ENCODE peak calls at places on chromosome 10, in seven cellular contexts. W is suprapubic skin, G is heart right ventricle, O is pancreas, K is nephron progenitor cell, Y is ascending aorta, V is chondrocyte. C is an unnamed sample.

GRCh38 chr10:110448682-110449418 is 48.9 kb upstream of the DUSP5 start:
- DNase-seq in W (no peak), G (no peak), O (no peak), K (no peak), Y (no peak), V (no peak), C (no peak)

GRCh38 chr10:77582710-77583115 is 54.9 kb downstream of the KCNMA1 start:
- DNase-seq in W (no peak), G (no peak), O (peak), K (no peak), Y (no peak), V (no peak), C (no peak)

GRCh38 chr10:89392974-89393373 is 551 bp downstream of the IFIT1 start:
- DNase-seq in W (no peak), G (no peak), O (no peak), K (no peak), Y (no peak), V (no peak), C (no peak)

GRCh38 chr10:96690755-96691730 is 29.3 kb downstream of the PIK3AP1 start:
- DNase-seq in W (no peak), G (no peak), O (no peak), K (no peak), Y (no peak), V (no peak), C (no peak)

GRCh38 chr10:105042906-105043552 is 401.9 kb downstream of the SORCS3 start:
- DNase-seq in W (no peak), G (no peak), O (no peak), K (no peak), Y (no peak), V (no peak), C (no peak)

GRCh38 chr10:117271427-117271826 is 30.5 kb downstream of the SLC18A2 start:
- DNase-seq in W (no peak), G (no peak), O (no peak), K (no peak), Y (no peak), V (no peak), C (no peak)

GRCh38 chr10:26446258-26446657 is 8.1 kb downstream of the APBB1IP start:
- DNase-seq in W (no peak), G (no peak), O (no peak), K (no peak), Y (no peak), V (no peak), C (no peak)

GRCh38 chr10:102299873-102300272 is 54.5 kb downstream of the GBF1 start:
- DNase-seq in W (no peak), G (no peak), O (no peak), K (no peak), Y (no peak), V (no peak), C (no peak)

GRCh38 chr10:32299354-32299980 is 47.5 kb downstream of the EPC1 start:
- DNase-seq in W (no peak), G (no peak), O (no peak), K (no peak), Y (no peak), V (no peak), C (no peak)

GRCh38 chr10:119849031-119849789 is 23.4 kb downstream of the MCMBP start:
- DNase-seq in W (no peak), G (no peak), O (no peak), K (no peak), Y (no peak), V (no peak), C (no peak)

GRCh38 chr10:71324743-71325142 is 5.7 kb downstream of the SLC29A3 start:
- DNase-seq in W (no peak), G (no peak), O (no peak), K (no peak), Y (no peak), V (no peak), C (no peak)

GRCh38 chr10:118237930-118238329 is 104.2 kb downstream of the FAM204A start:
- DNase-seq in W (no peak), G (no peak), O (no peak), K (no peak), Y (no peak), V (no peak), C (no peak)

GRCh38 chr10:7457478-7458316 is 46.9 kb upstream of the SFMBT2 start:
- DNase-seq in W (no peak), G (no peak), O (no peak), K (no peak), Y (no peak), V (no peak), C (no peak)

GRCh38 chr10:104139221-104139620 is 17.2 kb downstream of the SFR1 start:
- DNase-seq in W (no peak), G (no peak), O (no peak), K (no peak), Y (no peak), V (no peak), C (no peak)

GRCh38 chr10:15526754-15527153 is 155.7 kb upstream of the FAM171A1 start:
- DNase-seq in W (no peak), G (no peak), O (no peak), K (no peak), Y (no peak), V (no peak), C (no peak)

GRCh38 chr10:15348579-15348978 is 22.5 kb downstream of the FAM171A1 start:
- DNase-seq in W (no peak), G (peak), O (no peak), K (no peak), Y (no peak), V (no peak), C (peak)

GRCh38 chr10:5081091-5081490 is 13.1 kb upstream of the AKR1C3 start:
- DNase-seq in W (no peak), G (no peak), O (no peak), K (no peak), Y (no peak), V (no peak), C (no peak)

GRCh38 chr10:71124921-71125748 is 87.2 kb upstream of the UNC5B start:
- DNase-seq in W (peak), G (peak), O (no peak), K (no peak), Y (no peak), V (no peak), C (no peak)

GRCh38 chr10:31823358-31823757 is 105.3 kb downstream of the ARHGAP12 start:
- DNase-seq in W (no peak), G (no peak), O (no peak), K (no peak), Y (no peak), V (no peak), C (no peak)

GRCh38 chr10:106942035-106942662 is 222.4 kb downstream of the SORCS1 start:
- DNase-seq in W (no peak), G (no peak), O (no peak), K (no peak), Y (no peak), V (no peak), C (no peak)

GRCh38 chr10:16967000-16967865 is 150.0 kb upstream of the RSU1 start:
- DNase-seq in W (no peak), G (no peak), O (no peak), K (no peak), Y (no peak), V (no peak), C (no peak)

GRCh38 chr10:116770281-116770680 is 27.9 kb upstream of the HSPA12A start:
- DNase-seq in W (peak), G (no peak), O (no peak), K (no peak), Y (no peak), V (no peak), C (no peak)

GRCh38 chr10:34335960-34336359 is 479.1 kb downstream of the PARD3 start:
- DNase-seq in W (no peak), G (no peak), O (no peak), K (no peak), Y (no peak), V (no peak), C (no peak)

GRCh38 chr10:114271779-114272167 is 32.7 kb downstream of the VWA2 start:
- DNase-seq in W (peak), G (no peak), O (no peak), K (no peak), Y (peak), V (no peak), C (no peak)

GRCh38 chr10:124802313-124802675 is 675 bp downstream of the ABRAXAS2 start:
- DNase-seq in W (no peak), G (no peak), O (no peak), K (no peak), Y (no peak), V (no peak), C (no peak)

GRCh38 chr10:871951-872403 is 59.5 kb downstream of the LARP4B start:
- DNase-seq in W (no peak), G (no peak), O (no peak), K (no peak), Y (no peak), V (no peak), C (no peak)

GRCh38 chr10:56348101-56348500 is 13.0 kb downstream of the ZWINT start:
- DNase-seq in W (no peak), G (no peak), O (no peak), K (no peak), Y (no peak), V (no peak), C (no peak)
- TF ChIP-seq CTCF in W (no peak), G (no peak), O (no peak), K (no peak), Y (no peak), V (no peak), C (no peak)

DNA sequence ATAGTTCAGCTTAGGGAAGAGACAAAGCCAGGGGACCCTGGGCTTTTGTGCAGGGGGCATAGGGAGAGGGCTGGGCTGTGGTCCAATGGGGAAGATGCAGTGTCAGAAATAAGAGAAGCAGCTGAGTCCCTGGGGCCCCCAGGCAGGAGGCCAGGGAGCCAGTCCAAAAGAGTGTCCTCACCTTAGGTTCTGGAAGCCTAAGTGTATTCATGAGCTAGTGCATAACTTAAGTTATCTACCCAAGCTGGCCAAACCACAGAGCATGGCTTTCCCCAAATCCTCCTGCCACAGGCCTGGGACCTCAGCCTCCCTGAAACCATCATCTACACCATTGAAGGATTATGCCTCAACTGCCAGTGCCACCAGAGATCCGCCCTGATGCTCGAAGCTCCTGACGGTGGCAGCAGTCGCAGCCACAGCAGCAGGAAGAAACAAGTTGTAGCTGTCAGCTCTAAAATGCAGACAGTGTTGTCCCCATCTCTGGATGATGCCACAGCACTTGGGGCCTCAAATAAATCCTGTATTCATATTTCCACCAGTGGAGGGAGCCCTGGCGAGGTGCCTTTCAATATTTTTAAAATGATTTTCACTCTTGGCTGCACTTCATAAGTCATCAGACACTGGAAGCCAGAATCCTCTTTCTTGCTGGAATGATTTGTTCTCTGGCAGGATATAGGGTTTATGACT is 574.6 kb downstream of the GRID1 start:
- DNase-seq in W (no peak), G (no peak), O (no peak), K (no peak), Y (no peak), V (peak), C (no peak)
- TF ChIP-seq CTCF in W (no peak), G (peak), O (no peak), K (no peak), Y (no peak), V (peak), C (peak)

GRCh38 chr10:21953585-21954057 is 49.9 kb downstream of the DNAJC1 start:
- DNase-seq in W (no peak), G (no peak), O (no peak), K (no peak), Y (no peak), V (no peak), C (no peak)
- TF ChIP-seq CTCF in W (peak), G (peak), O (peak), K (no peak), Y (no peak), V (peak), C (no peak)

GRCh38 chr10:43230101-43230908 is 36.6 kb downstream of the RASGEF1A start:
- DNase-seq in W (peak), G (no peak), O (no peak), K (peak), Y (no peak), V (peak), C (peak)
- TF ChIP-seq CTCF in W (no peak), G (no peak), O (no peak), K (no peak), Y (no peak), V (no peak), C (no peak)

GRCh38 chr10:44070282-44070681 is 314.6 kb downstream of the CXCL12 start:
- DNase-seq in W (no peak), G (peak), O (no peak), K (no peak), Y (peak), V (no peak), C (no peak)

GRCh38 chr10:44068716-44069482 is 316.0 kb downstream of the CXCL12 start:
- DNase-seq in W (no peak), G (peak), O (no peak), K (no peak), Y (no peak), V (no peak), C (no peak)

GRCh38 chr10:44069573-44069972 is 315.3 kb downstream of the CXCL12 start:
- DNase-seq in W (no peak), G (no peak), O (no peak), K (no peak), Y (no peak), V (no peak), C (no peak)

GRCh38 chr10:44067432-44067831 is 317.5 kb downstream of the CXCL12 start:
- DNase-seq in W (no peak), G (no peak), O (no peak), K (no peak), Y (no peak), V (no peak), C (no peak)

DNA sequence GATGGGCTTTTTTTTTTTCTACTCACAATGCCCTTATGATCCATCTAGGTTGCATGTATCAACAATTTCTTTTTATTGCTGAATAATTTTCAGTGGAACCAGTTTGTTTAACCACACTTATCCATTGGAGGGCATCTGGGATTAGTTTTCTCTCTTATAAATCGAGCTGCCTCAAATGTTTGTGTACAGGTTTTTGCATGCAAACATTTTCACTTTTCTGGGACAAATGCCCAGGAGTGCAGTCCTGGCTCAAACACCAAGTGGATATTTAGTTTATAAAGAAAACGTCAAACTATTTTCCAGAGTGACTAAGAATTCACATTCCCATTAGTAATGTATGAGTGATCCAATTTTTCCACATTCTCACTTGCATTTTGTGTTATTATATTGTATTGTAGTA is 313.4 kb downstream of the CXCL12 start:
- DNase-seq in W (no peak), G (no peak), O (no peak), K (no peak), Y (no peak), V (no peak), C (no peak)
- TF ChIP-seq CTCF in W (no peak), G (no peak), O (no peak), K (no peak), Y (no peak), V (peak), C (no peak)

GRCh38 chr10:132337019-132337418 is 5.0 kb downstream of the LRRC27 start:
- DNase-seq in W (no peak), G (no peak), O (no peak), K (no peak), Y (no peak), V (no peak), C (no peak)

GRCh38 chr10:132341781-132342180 is 9.8 kb downstream of the LRRC27 start:
- DNase-seq in W (no peak), G (no peak), O (no peak), K (no peak), Y (no peak), V (peak), C (no peak)

GRCh38 chr10:132341017-132341416 is 9.0 kb downstream of the LRRC27 start:
- DNase-seq in W (no peak), G (no peak), O (no peak), K (no peak), Y (no peak), V (peak), C (no peak)

GRCh38 chr10:132338876-132339275 is 6.9 kb downstream of the LRRC27 start:
- DNase-seq in W (no peak), G (no peak), O (no peak), K (no peak), Y (no peak), V (peak), C (no peak)

DNA sequence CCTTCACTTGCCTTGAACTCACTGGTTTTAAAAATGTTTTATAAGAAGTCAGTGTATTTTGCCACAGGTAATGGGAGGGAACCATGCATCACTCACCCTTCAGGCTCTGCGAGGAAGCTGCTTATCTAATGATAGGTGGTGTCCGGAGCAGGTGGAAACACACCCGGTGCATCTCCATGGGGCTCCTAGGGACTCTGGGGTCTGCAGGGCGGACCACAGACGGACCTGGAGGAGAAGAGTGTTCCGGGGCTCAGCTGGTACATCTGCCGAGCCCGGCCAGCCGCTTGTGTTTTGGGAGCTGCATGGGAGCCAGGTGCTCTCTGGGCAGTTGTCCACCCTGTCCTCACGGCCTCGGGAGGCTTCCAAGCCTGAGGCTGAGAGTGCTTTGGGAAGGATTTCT is 7.3 kb downstream of the LRRC27 start:
- DNase-seq in W (no peak), G (no peak), O (no peak), K (no peak), Y (no peak), V (peak), C (no peak)
- TF ChIP-seq CTCF in W (no peak), G (no peak), O (no peak), K (no peak), Y (no peak), V (no peak), C (no peak)